ENCODE peak calls at places on chromosomes 5 and 9, in six cellular contexts. M is HFFc6; F is neural crest cell; W is cardiac fibroblast; L is AG09309; Q is CD4-positive, alpha-beta T cell. H is an unnamed sample.

GRCh38 chr9:135693265-135693664 is 6.0 kb downstream of the SOHLH1 start:
- DNase-seq in M (no peak), F (no peak), W (no peak), L (no peak), Q (no peak), H (no peak)

GRCh38 chr5:126561908-126562307 is 33.1 kb downstream of the ALDH7A1 start:
- DNase-seq in M (no peak), F (no peak), W (no peak), L (no peak), Q (no peak), H (no peak)

GRCh38 chr5:6686916-6687409 is 26.3 kb upstream of the TENT4A start:
- DNase-seq in M (peak; percentile 35), F (peak; percentile 56), W (peak; percentile 59), L (no peak), Q (no peak), H (no peak)

GRCh38 chr5:7181841-7182240 is 214.1 kb upstream of the ADCY2 start:
- DNase-seq in M (no peak), F (no peak), W (no peak), L (no peak), Q (no peak), H (no peak)

GRCh38 chr9:36442710-36443109 is 42.6 kb upstream of the RNF38 start:
- DNase-seq in M (no peak), F (no peak), W (no peak), L (no peak), Q (no peak), H (no peak)

GRCh38 chr5:127229185-127229889 is 61.3 kb upstream of the MEGF10 start:
- DNase-seq in M (peak; percentile 3), F (peak; percentile 20), W (peak; percentile 46), L (no peak), Q (peak; percentile 35), H (peak; percentile 62)

GRCh38 chr5:164893071-164893470 is 1387.7 kb downstream of the MAT2B start:
- DNase-seq in M (no peak), F (no peak), W (no peak), L (no peak), Q (no peak), H (no peak)

GRCh38 chr5:100647461-100648230 is 112.5 kb downstream of the FAM174A start:
- DNase-seq in M (no peak), F (no peak), W (peak; percentile 24), L (no peak), Q (no peak), H (no peak)

GRCh38 chr5:93572101-93572772 is 8.8 kb downstream of the NR2F1-AS1 start:
- DNase-seq in M (no peak), F (no peak), W (no peak), L (no peak), Q (no peak), H (no peak)

GRCh38 chr5:124740991-124741583 is 5.4 kb downstream of the ZNF608 start:
- DNase-seq in M (peak; percentile 64), F (no peak), W (no peak), L (peak; percentile 90), Q (no peak), H (no peak)

GRCh38 chr9:117779760-117780159 is 75.6 kb downstream of the TLR4 start:
- DNase-seq in M (no peak), F (no peak), W (no peak), L (no peak), Q (no peak), H (no peak)

GRCh38 chr5:2109566-2109965 is 226.8 kb upstream of the IRX4 start:
- DNase-seq in M (no peak), F (no peak), W (no peak), L (no peak), Q (no peak), H (no peak)
- TF ChIP-seq CTCF in M (no peak), F (no peak), W (no peak), L (no peak), Q (no peak), H (no peak)

GRCh38 chr9:129109952-129110739 is 447 bp downstream of the CRAT start:
- DNase-seq in M (peak; percentile 7), F (no peak), W (no peak), L (no peak), Q (no peak), H (no peak)
- TF ChIP-seq CTCF in M (no peak), F (no peak), W (no peak), L (no peak), Q (no peak), H (no peak)

DNA sequence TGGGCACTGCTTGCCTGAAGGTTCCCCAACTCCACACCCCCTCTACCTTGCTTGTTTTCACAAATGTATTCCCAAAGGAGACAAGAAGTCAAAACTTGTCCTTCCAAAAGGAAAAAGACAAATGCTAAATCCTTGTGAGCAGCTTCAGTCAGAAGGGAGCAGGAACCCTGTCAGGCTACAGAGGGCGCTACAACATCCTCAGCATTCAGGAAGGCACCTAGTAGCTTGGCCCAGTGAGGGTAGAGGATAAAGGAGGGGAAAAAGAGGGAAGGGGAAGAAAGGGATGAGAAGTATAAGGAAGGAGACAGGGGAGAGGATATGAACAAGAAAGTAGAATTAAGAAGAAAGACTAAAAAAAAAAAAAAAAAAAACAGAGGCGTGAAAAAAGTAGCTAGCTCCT is 97.5 kb downstream of the MLLT3 start:
- DNase-seq in M (no peak), F (no peak), W (no peak), L (no peak), Q (peak; percentile 9), H (no peak)
- TF ChIP-seq CTCF in M (peak; percentile 53), F (peak; percentile 38), W (peak; percentile 39), L (peak; percentile 26), Q (no peak), H (no peak)

DNA sequence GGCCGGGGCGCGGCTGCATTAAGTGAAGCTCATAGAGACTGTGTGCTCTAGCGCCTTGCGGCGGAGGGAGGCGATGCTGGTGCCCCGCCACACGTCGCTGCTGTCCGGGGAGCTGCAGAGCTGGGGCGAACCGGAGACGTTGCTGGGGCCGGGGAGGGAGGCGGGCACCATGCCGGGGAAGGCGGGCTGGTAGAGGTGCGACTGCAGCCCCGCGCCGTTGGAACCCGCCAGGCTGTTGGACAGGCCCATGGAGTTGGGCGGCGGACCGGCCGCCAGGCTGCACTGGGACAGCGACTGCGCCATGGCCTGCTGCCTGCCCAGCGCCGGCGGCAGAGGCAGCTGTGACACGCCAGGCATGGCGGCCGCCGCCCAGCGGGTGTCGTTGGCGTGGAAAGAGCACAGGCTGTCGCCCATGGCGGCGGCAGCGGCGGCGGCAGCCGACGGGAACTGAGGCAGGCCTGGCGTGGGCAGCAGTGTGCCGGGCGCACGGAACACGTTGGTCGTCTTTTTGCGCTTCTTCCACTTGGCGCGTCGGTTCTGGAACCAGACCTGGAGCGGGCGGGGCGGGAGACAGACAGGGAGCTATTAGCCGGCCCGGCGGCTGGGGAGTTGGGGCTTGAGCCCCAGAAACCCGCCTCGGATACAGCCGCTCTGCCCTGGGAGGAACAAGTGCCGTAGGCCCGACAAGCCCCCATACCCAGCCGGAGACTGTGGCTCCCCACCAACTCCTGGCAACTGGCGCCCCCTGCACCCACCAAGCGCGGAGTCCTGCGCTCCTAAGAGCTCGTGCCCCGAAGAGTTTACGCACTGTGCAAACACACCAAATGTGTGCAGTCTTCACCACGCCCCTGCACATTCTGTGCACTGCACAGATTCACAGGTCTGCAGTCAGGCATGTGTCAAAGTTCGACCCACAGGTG is 8.0 kb downstream of the OTP start:
- DNase-seq in M (no peak), F (no peak), W (peak; percentile 18), L (no peak), Q (no peak), H (peak; percentile 49)
- TF ChIP-seq CTCF in M (no peak), F (peak; percentile 50), W (no peak), L (peak; percentile 14), Q (no peak), H (no peak)

H was measured in activated B cell treated with CpG ODN at 0.5 μM for 24 hours.